ENCODE peak calls at places on chromosomes 11 and 22, in five cellular contexts. B is cardiac muscle cell, W is neuronal stem cell, J is GM12878, D is pancreas. M is an unnamed sample.

GRCh38 chr11:67542971-67543370 is 19.7 kb upstream of the CABP2 start:
- DNase-seq in B (no peak), W (no peak), J (no peak), D (no peak), M (no peak)

GRCh38 chr11:68843052-68843561 is 1.4 kb upstream of the CPT1A start:
- DNase-seq in B (peak; percentile 66), W (no peak), J (no peak), D (no peak), M (no peak)

GRCh38 chr11:65559951-65560537 is 1.9 kb upstream of the LTBP3 start:
- DNase-seq in B (peak; percentile 62), W (no peak), J (no peak), D (no peak), M (no peak)

GRCh38 chr11:71472941-71473792 is 20.2 kb downstream of the NADSYN1 start:
- DNase-seq in B (no peak), W (no peak), J (no peak), D (no peak), M (no peak)

GRCh38 chr22:39332441-39333064 is 13.1 kb upstream of the RPL3 start:
- DNase-seq in B (peak; percentile 39), W (no peak), J (peak; percentile 36), D (peak; percentile 47), M (no peak)

GRCh38 chr11:122756417-122756816 is 81.9 kb upstream of the CRTAM start:
- DNase-seq in B (no peak), W (no peak), J (no peak), D (no peak), M (no peak)

GRCh38 chr11:27699242-27699925 is 871 bp downstream of the BDNF start:
- DNase-seq in B (peak; percentile 61), W (no peak), J (no peak), D (no peak), M (peak; percentile 13)

GRCh38 chr22:30945653-30946052 is 22.9 kb downstream of the MORC2 start:
- DNase-seq in B (no peak), W (no peak), J (no peak), D (no peak), M (no peak)

GRCh38 chr11:17703951-17704350 is 15.4 kb upstream of the MYOD1 start:
- DNase-seq in B (peak; percentile 17), W (no peak), J (peak; percentile 5), D (no peak), M (no peak)

GRCh38 chr22:27125539-27125938 is 468.2 kb downstream of the MIAT start:
- DNase-seq in B (no peak), W (no peak), J (no peak), D (no peak), M (no peak)

GRCh38 chr11:67397986-67398660 is 3.5 kb downstream of the PPP1CA start:
- DNase-seq in B (no peak), W (no peak), J (no peak), D (no peak), M (no peak)

GRCh38 chr11:17954395-17955252 is 58.2 kb downstream of the SERGEF start:
- DNase-seq in B (peak; percentile 3), W (no peak), J (no peak), D (no peak), M (no peak)

GRCh38 chr22:37681556-37682049 is 4.5 kb upstream of the NOL12 start:
- DNase-seq in B (peak; percentile 85), W (peak; percentile 63), J (no peak), D (peak; percentile 84), M (peak; percentile 85)

GRCh38 chr11:2943711-2944118 is 14.5 kb upstream of the PHLDA2 start:
- DNase-seq in B (no peak), W (no peak), J (no peak), D (peak; percentile 62), M (no peak)

GRCh38 chr22:31350410-31350863 is 4.3 kb upstream of the PATZ1 start:
- DNase-seq in B (peak; percentile 45), W (no peak), J (no peak), D (peak; percentile 83), M (no peak)

GRCh38 chr22:49015459-49015858 is 812.2 kb downstream of the BRD1 start:
- DNase-seq in B (no peak), W (no peak), J (no peak), D (no peak), M (peak; percentile 2)

GRCh38 chr11:126061707-126062678 is 673 bp downstream of the CDON start:
- DNase-seq in B (peak; percentile 31), W (no peak), J (no peak), D (peak; percentile 65), M (peak; percentile 57)

GRCh38 chr11:86476109-86476861 is 101.6 kb downstream of the CCDC81 start:
- DNase-seq in B (peak; percentile 54), W (no peak), J (no peak), D (no peak), M (no peak)

GRCh38 chr22:40714514-40714966 is 35.3 kb downstream of the MCHR1 start:
- DNase-seq in B (peak; percentile 25), W (peak; percentile 91), J (no peak), D (no peak), M (peak; percentile 47)

GRCh38 chr11:73528420-73528819 is 69.5 kb downstream of the FAM168A start:
- DNase-seq in B (no peak), W (no peak), J (no peak), D (no peak), M (no peak)

GRCh38 chr11:75691804-75692203 is 23.0 kb upstream of the MAP6 start:
- DNase-seq in B (no peak), W (no peak), J (no peak), D (no peak), M (no peak)

GRCh38 chr11:119763071-119763715 is 34.2 kb upstream of the NECTIN1 start:
- DNase-seq in B (no peak), W (no peak), J (no peak), D (no peak), M (no peak)

GRCh38 chr11:95827661-95828060 is 37.4 kb downstream of the CEP57 start:
- DNase-seq in B (peak; percentile 71), W (no peak), J (no peak), D (no peak), M (no peak)

GRCh38 chr11:6452219-6452618 is 11.4 kb upstream of the HPX start:
- DNase-seq in B (no peak), W (no peak), J (no peak), D (no peak), M (no peak)

GRCh38 chr22:33787645-33788456 is 132.4 kb downstream of the LARGE1 start:
- DNase-seq in B (no peak), W (no peak), J (peak; percentile 47), D (no peak), M (no peak)

GRCh38 chr11:12248330-12248729 is 129.0 kb upstream of the PARVA start:
- DNase-seq in B (peak; percentile 76), W (no peak), J (no peak), D (peak; percentile 98), M (no peak)

GRCh38 chr11:96167787-96168186 is 175.2 kb downstream of the MAML2 start:
- DNase-seq in B (no peak), W (no peak), J (no peak), D (no peak), M (no peak)

GRCh38 chr11:33256031-33256807 is 962 bp upstream of the HIPK3 start:
- DNase-seq in B (no peak), W (no peak), J (no peak), D (no peak), M (no peak)

GRCh38 chr11:89184021-89184420 is 6.3 kb downstream of the TYR start:
- DNase-seq in B (no peak), W (no peak), J (no peak), D (no peak), M (no peak)

GRCh38 chr22:49715450-49715849 is 112.2 kb downstream of the BRD1 start:
- DNase-seq in B (no peak), W (no peak), J (no peak), D (no peak), M (no peak)

GRCh38 chr11:100923555-100923954 is 206.1 kb downstream of the PGR start:
- DNase-seq in B (no peak), W (no peak), J (no peak), D (no peak), M (no peak)

GRCh38 chr11:95764267-95764898 is 25.2 kb downstream of the FAM76B start:
- DNase-seq in B (peak; percentile 77), W (no peak), J (no peak), D (no peak), M (no peak)

DNA sequence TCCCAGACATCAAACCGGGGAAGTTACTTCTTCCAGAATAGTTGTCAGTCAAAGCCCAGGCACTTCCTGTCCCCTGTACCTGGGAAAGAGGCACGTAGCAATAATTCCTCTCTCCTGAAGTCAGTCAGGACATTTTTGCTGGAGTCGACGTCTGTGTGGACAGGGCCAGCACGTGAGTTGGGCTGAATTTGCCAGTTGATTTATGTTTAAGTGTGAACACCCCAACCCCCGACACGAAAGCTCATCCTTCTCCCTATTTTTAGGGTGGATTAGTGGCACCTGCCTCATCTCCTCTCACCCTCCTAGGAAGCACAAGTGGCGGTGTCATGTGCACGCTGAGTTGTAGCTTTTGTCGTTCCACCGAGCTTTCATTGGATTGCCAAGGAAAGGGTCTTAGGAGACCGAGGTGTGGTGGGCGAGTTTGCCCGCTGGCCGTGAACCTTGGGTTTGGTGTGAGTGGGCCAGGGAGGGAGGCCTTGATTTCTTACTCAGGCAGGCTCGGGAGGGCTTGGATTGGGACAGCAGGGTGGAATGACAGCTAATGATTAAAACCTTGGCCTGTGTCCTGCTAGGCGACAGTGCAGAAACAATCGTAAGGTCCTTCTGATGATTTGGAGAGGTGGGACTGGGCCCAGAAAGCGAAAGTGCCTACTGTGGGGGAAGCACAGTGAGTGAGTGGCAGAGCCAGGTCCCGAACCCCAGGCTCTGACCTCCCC is 87.0 kb upstream of the CRYBB3 start:
- DNase-seq in B (no peak), W (no peak), J (no peak), D (no peak), M (no peak)
- H3K4me3 ChIP-seq in B (no peak overlapping the region), W (peak overlapping the region; percentile 30), J (no peak overlapping the region), D (no peak overlapping the region), M (no peak overlapping the region)

GRCh38 chr22:25447067-25447688 is 117.3 kb upstream of the GRK3 start:
- DNase-seq in B (no peak), W (no peak), J (no peak), D (no peak), M (peak; percentile 51)
- H3K4me3 ChIP-seq in B (no peak overlapping the region), W (no peak overlapping the region), J (peak overlapping the region; percentile 83), D (no peak overlapping the region), M (peak overlapping the region; percentile 100)

DNA sequence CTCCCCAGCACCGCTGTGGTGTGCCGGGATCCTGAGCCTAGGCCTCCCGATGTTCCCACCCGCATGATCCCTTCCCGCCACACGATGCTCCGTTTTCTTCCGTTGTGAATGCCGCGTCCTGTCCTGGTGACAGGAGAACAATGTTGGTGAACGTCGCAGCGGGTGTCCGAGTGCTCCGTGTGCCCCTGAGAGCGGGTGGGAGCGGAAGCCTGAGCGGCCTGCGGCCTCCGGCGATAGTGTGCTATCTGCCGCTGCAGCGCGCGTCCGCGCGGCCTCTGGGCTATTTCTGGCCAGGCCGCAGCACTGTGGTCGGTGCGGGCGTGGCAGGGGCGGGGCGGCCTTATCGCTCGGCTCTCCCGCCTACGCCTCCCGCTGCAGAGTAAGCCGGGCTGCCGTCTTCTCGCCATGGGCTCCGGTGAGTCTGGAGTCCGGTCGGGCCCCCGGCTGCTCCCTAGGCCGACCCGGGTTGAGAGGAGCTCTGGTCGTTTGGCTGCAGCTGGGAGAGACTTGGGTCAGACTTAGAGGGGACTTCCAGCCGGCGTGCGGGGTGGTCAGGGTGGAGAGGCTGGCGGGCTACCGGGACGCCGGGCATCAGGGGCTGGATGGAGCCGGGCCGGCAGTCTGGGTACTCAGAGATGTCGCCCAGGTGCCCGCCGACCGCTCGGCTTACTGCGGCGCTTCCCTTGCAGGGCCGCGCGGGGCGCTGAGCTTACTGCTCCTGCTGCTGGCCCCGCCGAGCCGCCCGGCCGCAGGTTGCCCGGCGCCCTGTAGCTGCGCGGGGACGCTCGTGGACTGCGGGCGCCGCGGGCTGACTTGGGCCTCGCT is at the start of gene GP1BB:
- DNase-seq in B (peak; percentile 32), W (no peak), J (no peak), D (no peak), M (no peak)
- H3K4me3 ChIP-seq in B (peak within 1 kb of the TSS; percentile 22), W (peak within 1 kb of the TSS; percentile 77), J (no peak within 1 kb of the TSS), D (no peak within 1 kb of the TSS), M (no peak within 1 kb of the TSS)

GRCh38 chr22:23071163-23072034 is 1.1 kb downstream of the GNAZ start:
- DNase-seq in B (no peak), W (no peak), J (no peak), D (peak; percentile 25), M (no peak)
- H3K4me3 ChIP-seq in B (peak overlapping the region; percentile 48), W (peak overlapping the region; percentile 93), J (no peak overlapping the region), D (no peak overlapping the region), M (peak overlapping the region; percentile 66)

M was measured in WERI-Rb-1.